ENCODE peak calls at places on chromosomes 16 and 17, in nine cellular contexts. W is H9; X is heart right ventricle; M is tibial nerve; K is CD4-positive, alpha-beta memory T cell; G is GM23338; A is prostate gland; C is left ventricle myocardium inferior; D is ovary. J is an unnamed sample.

GRCh38 chr16:89422905-89423630 is 67.3 kb downstream of the ANKRD11 start:
- DNase-seq in W (no peak), X (no peak), M (no peak), K (no peak), G (peak), A (no peak), C (no peak), D (no peak), J (no peak)

GRCh38 chr17:59803377-59803757 is 89.4 kb downstream of the TUBD1 start:
- DNase-seq in W (no peak), X (no peak), M (no peak), K (no peak), G (no peak), A (no peak), C (no peak), D (no peak), J (no peak)

GRCh38 chr17:290121-290521 is 62.5 kb downstream of the RPH3AL start:
- DNase-seq in W (no peak), X (no peak), M (peak), K (no peak), G (no peak), A (no peak), C (no peak), D (peak), J (no peak)

GRCh38 chr16:84411768-84412167 is 43.4 kb downstream of the ATP2C2 start:
- DNase-seq in W (no peak), X (no peak), M (no peak), K (no peak), G (no peak), A (no peak), C (no peak), D (no peak), J (no peak)

GRCh38 chr17:60534010-60534555 is 8.0 kb upstream of the APPBP2 start:
- DNase-seq in W (no peak), X (no peak), M (no peak), K (no peak), G (no peak), A (no peak), C (no peak), D (no peak), J (no peak)

GRCh38 chr17:49522329-49522890 is 27.3 kb downstream of the NGFR start:
- DNase-seq in W (peak), X (no peak), M (no peak), K (no peak), G (no peak), A (no peak), C (no peak), D (no peak), J (no peak)

GRCh38 chr17:61805399-61805798 is 57.9 kb downstream of the BRIP1 start:
- DNase-seq in W (no peak), X (no peak), M (no peak), K (no peak), G (no peak), A (no peak), C (no peak), D (no peak), J (peak)

GRCh38 chr16:26348095-26348494 is 656.3 kb downstream of the HS3ST4 start:
- DNase-seq in W (no peak), X (no peak), M (no peak), K (no peak), G (no peak), A (no peak), C (no peak), D (no peak), J (no peak)

GRCh38 chr17:43140396-43141332 is 15.5 kb upstream of the BRCA1 start:
- DNase-seq in W (no peak), X (no peak), M (no peak), K (no peak), G (no peak), A (no peak), C (no peak), D (peak), J (no peak)

GRCh38 chr17:77460514-77461046 is 319.8 kb downstream of the SEC14L1 start:
- DNase-seq in W (no peak), X (no peak), M (no peak), K (no peak), G (no peak), A (no peak), C (no peak), D (no peak), J (no peak)

GRCh38 chr17:38864636-38865398 is 5.0 kb upstream of the LASP1 start:
- DNase-seq in W (peak), X (no peak), M (no peak), K (no peak), G (peak), A (no peak), C (no peak), D (no peak), J (peak)

GRCh38 chr17:76969598-76970172 is 101.5 kb downstream of the MGAT5B start:
- DNase-seq in W (peak), X (no peak), M (no peak), K (no peak), G (peak), A (no peak), C (no peak), D (no peak), J (no peak)

GRCh38 chr17:42252528-42253172 is 23.5 kb downstream of the STAT5B start:
- DNase-seq in W (no peak), X (no peak), M (no peak), K (no peak), G (no peak), A (no peak), C (no peak), D (no peak), J (peak)

GRCh38 chr17:82272495-82273326 is 789 bp downstream of the CSNK1D start:
- DNase-seq in W (peak), X (peak), M (no peak), K (peak), G (peak), A (no peak), C (peak), D (peak), J (no peak)

GRCh38 chr17:7839199-7839889 is 5.3 kb downstream of the KDM6B start:
- DNase-seq in W (no peak), X (no peak), M (no peak), K (no peak), G (no peak), A (no peak), C (no peak), D (peak), J (peak)

GRCh38 chr17:78838574-78839005 is 2.0 kb downstream of the USP36 start:
- DNase-seq in W (no peak), X (no peak), M (no peak), K (no peak), G (no peak), A (peak), C (no peak), D (no peak), J (no peak)

GRCh38 chr16:57049678-57050077 is 42.7 kb upstream of the CPNE2 start:
- DNase-seq in W (no peak), X (no peak), M (no peak), K (no peak), G (no peak), A (no peak), C (no peak), D (no peak), J (no peak)

GRCh38 chr16:61419771-61420170 is 616.5 kb downstream of the CDH8 start:
- DNase-seq in W (no peak), X (no peak), M (no peak), K (no peak), G (no peak), A (no peak), C (no peak), D (no peak), J (no peak)

GRCh38 chr16:8675183-8676159 is 1.1 kb downstream of the ABAT start:
- DNase-seq in W (no peak), X (no peak), M (no peak), K (peak), G (no peak), A (no peak), C (no peak), D (peak), J (no peak)

GRCh38 chr16:10824111-10824893 is 5.7 kb upstream of the TVP23A start:
- DNase-seq in W (no peak), X (no peak), M (no peak), K (no peak), G (no peak), A (peak), C (no peak), D (peak), J (no peak)
- H3K27ac ChIP-seq in W (no peak), X (peak), M (no peak), K (no peak), G (no peak), A (no peak), C (peak), D (no peak), J (no peak)

GRCh38 chr16:75296606-75297005 is 45.2 kb upstream of the BCAR1 start:
- DNase-seq in W (no peak), X (peak), M (no peak), K (no peak), G (no peak), A (no peak), C (peak), D (peak), J (no peak)
- H3K27ac ChIP-seq in W (no peak), X (peak), M (no peak), K (no peak), G (no peak), A (no peak), C (peak), D (no peak), J (no peak)

DNA sequence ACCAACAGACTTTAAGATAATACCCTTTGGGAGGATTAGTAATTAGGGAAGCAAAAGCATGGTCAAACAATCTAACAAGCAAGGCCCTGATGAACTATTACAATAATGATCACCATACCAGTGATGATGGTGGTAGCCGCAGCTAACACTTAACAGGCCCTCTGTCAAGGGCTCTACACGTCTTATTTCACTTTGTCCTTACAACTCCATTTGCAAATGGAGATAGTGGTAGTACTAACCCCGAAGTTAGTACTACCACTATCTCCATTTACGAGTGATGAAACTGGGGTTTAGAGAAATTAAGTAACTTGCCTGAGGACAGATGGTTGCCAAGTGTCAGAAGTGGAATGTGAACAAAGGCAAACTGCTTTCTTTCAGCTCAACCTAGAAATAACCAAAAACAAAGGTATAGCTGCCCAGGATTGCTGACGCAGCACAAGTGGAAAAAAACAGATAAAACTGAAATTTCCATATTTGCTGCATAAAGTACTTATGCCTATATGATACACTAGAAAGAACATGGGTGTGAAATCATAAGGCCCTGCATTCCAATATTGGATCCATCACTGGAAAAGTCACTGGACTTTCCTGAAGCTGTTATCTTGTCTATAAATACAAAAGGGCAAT is 24.6 kb downstream of the CEP112 start:
- DNase-seq in W (no peak), X (no peak), M (no peak), K (no peak), G (no peak), A (no peak), C (no peak), D (no peak), J (no peak)
- H3K27ac ChIP-seq in W (no peak), X (no peak), M (no peak), K (no peak), G (no peak), A (no peak), C (peak), D (no peak), J (no peak)

GRCh38 chr16:17342031-17342430 is 128.7 kb downstream of the XYLT1 start:
- DNase-seq in W (no peak), X (no peak), M (no peak), K (no peak), G (no peak), A (no peak), C (no peak), D (no peak), J (no peak)
- H3K27ac ChIP-seq in W (no peak), X (no peak), M (no peak), K (no peak), G (no peak), A (peak), C (no peak), D (no peak), J (no peak)

GRCh38 chr16:14364112-14364385 is 266.0 kb downstream of the PARN start:
- DNase-seq in W (no peak), X (no peak), M (no peak), K (no peak), G (no peak), A (no peak), C (no peak), D (no peak), J (no peak)

GRCh38 chr16:14366974-14367707 is 262.9 kb downstream of the PARN start:
- DNase-seq in W (no peak), X (no peak), M (no peak), K (no peak), G (no peak), A (no peak), C (no peak), D (no peak), J (no peak)

GRCh38 chr16:14366447-14366846 is 263.6 kb downstream of the PARN start:
- DNase-seq in W (no peak), X (no peak), M (no peak), K (no peak), G (no peak), A (no peak), C (no peak), D (no peak), J (no peak)

GRCh38 chr16:14364386-14365199 is 265.5 kb downstream of the PARN start:
- DNase-seq in W (no peak), X (no peak), M (no peak), K (no peak), G (peak), A (no peak), C (no peak), D (no peak), J (peak)

DNA sequence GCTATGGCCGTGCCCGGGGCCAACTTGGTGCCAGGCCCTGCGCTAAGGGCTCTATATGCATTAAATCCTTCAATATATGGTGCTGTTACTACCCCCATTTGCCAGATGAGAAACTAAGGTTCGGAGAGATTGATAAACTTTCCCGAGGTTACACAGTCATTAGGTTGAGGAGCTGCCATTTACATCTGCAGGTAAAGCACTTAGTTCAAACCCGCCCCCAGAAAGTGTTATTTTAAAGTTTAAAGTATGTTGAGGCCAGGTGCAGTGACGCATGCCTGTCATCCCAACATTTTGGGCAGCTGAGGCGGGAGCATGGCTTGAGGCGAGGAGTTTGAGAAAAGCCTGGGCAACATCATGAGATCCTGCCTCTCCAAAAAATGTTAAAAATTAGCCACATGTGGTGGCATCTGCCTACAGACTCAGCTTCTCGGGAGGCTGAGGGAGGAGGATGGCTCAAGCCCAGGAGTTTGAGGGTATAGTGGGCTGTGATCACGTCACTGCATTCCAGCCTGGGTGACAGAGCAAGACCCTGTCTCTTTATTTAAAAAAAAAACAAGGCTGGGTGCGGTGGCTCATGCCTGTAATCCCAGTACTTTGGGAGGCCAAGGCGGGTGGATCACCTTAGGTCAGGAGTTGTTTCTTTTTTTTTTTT is 264.7 kb downstream of the PARN start:
- DNase-seq in W (no peak), X (no peak), M (no peak), K (no peak), G (no peak), A (no peak), C (no peak), D (no peak), J (no peak)
- H3K27ac ChIP-seq in W (no peak), X (no peak), M (no peak), K (no peak), G (no peak), A (no peak), C (no peak), D (no peak), J (no peak)

J was measured in foreskin keratinocyte.